ENCODE peak calls at places on chromosomes 6 and 20, in eight cellular contexts. One of them, this sample, is unnamed.

GRCh38 chr6:165049362-165049761 is 260.0 kb downstream of the C6orf118 start:
- DNase-seq in CD8-positive, alpha-beta T cell: no peak
- DNase-seq in cardiac muscle cell: peak
- DNase-seq in retinal pigment epithelial cell: no peak
- DNase-seq in fibroblast of the aortic adventitia: no peak
- DNase-seq in gastrocnemius medialis: no peak
- DNase-seq in neural crest cell: peak
- DNase-seq in heart right ventricle: peak
- DNase-seq in this sample: no peak

GRCh38 chr20:64107736-64108457 is 532 bp upstream of the NPBWR2 start:
- DNase-seq in fibroblast of the aortic adventitia: no peak
- DNase-seq in heart right ventricle: no peak
- DNase-seq in cardiac muscle cell: no peak
- DNase-seq in gastrocnemius medialis: no peak
- DNase-seq in neural crest cell: no peak
- DNase-seq in retinal pigment epithelial cell: no peak
- DNase-seq in CD8-positive, alpha-beta T cell: no peak
- DNase-seq in this sample: no peak

GRCh38 chr6:138377844-138378243 is at the start of gene SMIM28:
- DNase-seq in CD8-positive, alpha-beta T cell: no peak
- DNase-seq in retinal pigment epithelial cell: no peak
- DNase-seq in gastrocnemius medialis: no peak
- DNase-seq in fibroblast of the aortic adventitia: no peak
- DNase-seq in neural crest cell: no peak
- DNase-seq in heart right ventricle: no peak
- DNase-seq in cardiac muscle cell: no peak
- DNase-seq in this sample: no peak

GRCh38 chr6:343960-344815 is 47.4 kb upstream of the IRF4 start:
- DNase-seq in neural crest cell: no peak
- DNase-seq in cardiac muscle cell: no peak
- DNase-seq in gastrocnemius medialis: no peak
- DNase-seq in fibroblast of the aortic adventitia: no peak
- DNase-seq in retinal pigment epithelial cell: no peak
- DNase-seq in CD8-positive, alpha-beta T cell: no peak
- DNase-seq in heart right ventricle: no peak
- DNase-seq in this sample: no peak

GRCh38 chr20:59634435-59635005 is 30.2 kb downstream of the PHACTR3 start:
- DNase-seq in heart right ventricle: no peak
- DNase-seq in neural crest cell: no peak
- DNase-seq in fibroblast of the aortic adventitia: no peak
- DNase-seq in CD8-positive, alpha-beta T cell: no peak
- DNase-seq in gastrocnemius medialis: no peak
- DNase-seq in retinal pigment epithelial cell: no peak
- DNase-seq in cardiac muscle cell: no peak
- DNase-seq in this sample: no peak

GRCh38 chr6:125974214-125974866 is 12.0 kb upstream of the TRMT11 start:
- DNase-seq in CD8-positive, alpha-beta T cell: no peak
- DNase-seq in cardiac muscle cell: peak
- DNase-seq in heart right ventricle: no peak
- DNase-seq in neural crest cell: no peak
- DNase-seq in gastrocnemius medialis: no peak
- DNase-seq in retinal pigment epithelial cell: no peak
- DNase-seq in fibroblast of the aortic adventitia: peak
- DNase-seq in this sample: no peak

GRCh38 chr6:131982740-131983259 is 31.6 kb upstream of the CCN2 start:
- DNase-seq in heart right ventricle: no peak
- DNase-seq in fibroblast of the aortic adventitia: peak
- DNase-seq in retinal pigment epithelial cell: no peak
- DNase-seq in gastrocnemius medialis: no peak
- DNase-seq in cardiac muscle cell: peak
- DNase-seq in CD8-positive, alpha-beta T cell: no peak
- DNase-seq in neural crest cell: no peak
- DNase-seq in this sample: no peak

GRCh38 chr6:786946-787763 is 94.2 kb upstream of the EXOC2 start:
- DNase-seq in heart right ventricle: no peak
- DNase-seq in retinal pigment epithelial cell: no peak
- DNase-seq in neural crest cell: no peak
- DNase-seq in cardiac muscle cell: peak
- DNase-seq in gastrocnemius medialis: no peak
- DNase-seq in CD8-positive, alpha-beta T cell: no peak
- DNase-seq in fibroblast of the aortic adventitia: no peak
- DNase-seq in this sample: peak

GRCh38 chr6:53464942-53465460 is 79.9 kb downstream of the GCLC start:
- DNase-seq in retinal pigment epithelial cell: no peak
- DNase-seq in neural crest cell: no peak
- DNase-seq in fibroblast of the aortic adventitia: no peak
- DNase-seq in CD8-positive, alpha-beta T cell: no peak
- DNase-seq in cardiac muscle cell: peak
- DNase-seq in gastrocnemius medialis: no peak
- DNase-seq in heart right ventricle: no peak
- DNase-seq in this sample: no peak

GRCh38 chr20:50689864-50690263 is 1.5 kb downstream of the RIPOR3 start:
- DNase-seq in retinal pigment epithelial cell: no peak
- DNase-seq in cardiac muscle cell: peak
- DNase-seq in CD8-positive, alpha-beta T cell: no peak
- DNase-seq in gastrocnemius medialis: no peak
- DNase-seq in neural crest cell: no peak
- DNase-seq in fibroblast of the aortic adventitia: peak
- DNase-seq in heart right ventricle: no peak
- DNase-seq in this sample: no peak

GRCh38 chr20:23651117-23651516 is 13.4 kb upstream of the CST3 start:
- DNase-seq in heart right ventricle: no peak
- DNase-seq in fibroblast of the aortic adventitia: no peak
- DNase-seq in neural crest cell: no peak
- DNase-seq in cardiac muscle cell: no peak
- DNase-seq in CD8-positive, alpha-beta T cell: no peak
- DNase-seq in retinal pigment epithelial cell: no peak
- DNase-seq in gastrocnemius medialis: no peak
- DNase-seq in this sample: no peak

GRCh38 chr6:30884521-30885480 is 482 bp downstream of the DDR1 start:
- DNase-seq in heart right ventricle: no peak
- DNase-seq in CD8-positive, alpha-beta T cell: no peak
- DNase-seq in fibroblast of the aortic adventitia: no peak
- DNase-seq in neural crest cell: peak
- DNase-seq in cardiac muscle cell: peak
- DNase-seq in retinal pigment epithelial cell: no peak
- DNase-seq in gastrocnemius medialis: peak
- DNase-seq in this sample: peak

GRCh38 chr6:30163090-30163917 is at the start of gene TRIM15:
- DNase-seq in retinal pigment epithelial cell: no peak
- DNase-seq in cardiac muscle cell: no peak
- DNase-seq in heart right ventricle: no peak
- DNase-seq in fibroblast of the aortic adventitia: no peak
- DNase-seq in CD8-positive, alpha-beta T cell: no peak
- DNase-seq in neural crest cell: no peak
- DNase-seq in gastrocnemius medialis: no peak
- DNase-seq in this sample: no peak

GRCh38 chr20:56515657-56516381 is 8.7 kb upstream of the FAM209A start:
- DNase-seq in retinal pigment epithelial cell: no peak
- DNase-seq in cardiac muscle cell: peak
- DNase-seq in neural crest cell: no peak
- DNase-seq in heart right ventricle: peak
- DNase-seq in gastrocnemius medialis: no peak
- DNase-seq in CD8-positive, alpha-beta T cell: no peak
- DNase-seq in fibroblast of the aortic adventitia: peak
- DNase-seq in this sample: no peak

GRCh38 chr20:45156728-45157127 is 18.0 kb upstream of the PI3 start:
- DNase-seq in neural crest cell: no peak
- DNase-seq in heart right ventricle: no peak
- DNase-seq in retinal pigment epithelial cell: no peak
- DNase-seq in cardiac muscle cell: no peak
- DNase-seq in CD8-positive, alpha-beta T cell: no peak
- DNase-seq in gastrocnemius medialis: no peak
- DNase-seq in fibroblast of the aortic adventitia: no peak
- DNase-seq in this sample: no peak

GRCh38 chr6:152625213-152625612 is 11.9 kb downstream of the SYNE1 start:
- DNase-seq in fibroblast of the aortic adventitia: no peak
- DNase-seq in neural crest cell: no peak
- DNase-seq in heart right ventricle: no peak
- DNase-seq in gastrocnemius medialis: no peak
- DNase-seq in CD8-positive, alpha-beta T cell: no peak
- DNase-seq in retinal pigment epithelial cell: no peak
- DNase-seq in cardiac muscle cell: no peak
- DNase-seq in this sample: no peak

GRCh38 chr20:32522775-32523612 is 62.1 kb downstream of the NOL4L start:
- DNase-seq in CD8-positive, alpha-beta T cell: no peak
- DNase-seq in heart right ventricle: no peak
- DNase-seq in gastrocnemius medialis: no peak
- DNase-seq in neural crest cell: no peak
- DNase-seq in cardiac muscle cell: no peak
- DNase-seq in retinal pigment epithelial cell: no peak
- DNase-seq in fibroblast of the aortic adventitia: no peak
- DNase-seq in this sample: no peak

GRCh38 chr20:6654490-6655247 is 112.8 kb upstream of the BMP2 start:
- DNase-seq in heart right ventricle: no peak
- DNase-seq in cardiac muscle cell: no peak
- DNase-seq in fibroblast of the aortic adventitia: no peak
- DNase-seq in neural crest cell: no peak
- DNase-seq in gastrocnemius medialis: no peak
- DNase-seq in retinal pigment epithelial cell: no peak
- DNase-seq in CD8-positive, alpha-beta T cell: no peak
- DNase-seq in this sample: no peak

GRCh38 chr6:79672631-79673065 is 41.5 kb downstream of the SH3BGRL2 start:
- DNase-seq in neural crest cell: no peak
- DNase-seq in fibroblast of the aortic adventitia: peak
- DNase-seq in gastrocnemius medialis: no peak
- DNase-seq in retinal pigment epithelial cell: no peak
- DNase-seq in cardiac muscle cell: peak
- DNase-seq in CD8-positive, alpha-beta T cell: no peak
- DNase-seq in heart right ventricle: no peak
- DNase-seq in this sample: peak
- TF ChIP-seq CTCF in neural crest cell: peak
- TF ChIP-seq CTCF in fibroblast of the aortic adventitia: peak
- TF ChIP-seq CTCF in gastrocnemius medialis: no peak
- TF ChIP-seq CTCF in retinal pigment epithelial cell: peak
- TF ChIP-seq CTCF in cardiac muscle cell: peak
- TF ChIP-seq CTCF in CD8-positive, alpha-beta T cell: no peak
- TF ChIP-seq CTCF in heart right ventricle: peak
- TF ChIP-seq CTCF in this sample: peak

GRCh38 chr6:154370545-154370944 is 13.9 kb upstream of the IPCEF1 start:
- DNase-seq in retinal pigment epithelial cell: no peak
- DNase-seq in gastrocnemius medialis: no peak
- DNase-seq in CD8-positive, alpha-beta T cell: no peak
- DNase-seq in fibroblast of the aortic adventitia: peak
- DNase-seq in cardiac muscle cell: peak
- DNase-seq in neural crest cell: no peak
- DNase-seq in heart right ventricle: peak
- DNase-seq in this sample: peak
- TF ChIP-seq CTCF in retinal pigment epithelial cell: peak
- TF ChIP-seq CTCF in gastrocnemius medialis: no peak
- TF ChIP-seq CTCF in CD8-positive, alpha-beta T cell: peak
- TF ChIP-seq CTCF in fibroblast of the aortic adventitia: peak
- TF ChIP-seq CTCF in cardiac muscle cell: peak
- TF ChIP-seq CTCF in neural crest cell: peak
- TF ChIP-seq CTCF in heart right ventricle: no peak
- TF ChIP-seq CTCF in this sample: peak

GRCh38 chr6:4791174-4791573 is 15.0 kb downstream of the CDYL start:
- DNase-seq in heart right ventricle: no peak
- DNase-seq in fibroblast of the aortic adventitia: no peak
- DNase-seq in gastrocnemius medialis: no peak
- DNase-seq in neural crest cell: no peak
- DNase-seq in retinal pigment epithelial cell: no peak
- DNase-seq in cardiac muscle cell: no peak
- DNase-seq in CD8-positive, alpha-beta T cell: no peak
- DNase-seq in this sample: no peak

GRCh38 chr6:4790158-4790899 is 14.1 kb downstream of the CDYL start:
- DNase-seq in retinal pigment epithelial cell: no peak
- DNase-seq in neural crest cell: no peak
- DNase-seq in fibroblast of the aortic adventitia: no peak
- DNase-seq in CD8-positive, alpha-beta T cell: no peak
- DNase-seq in heart right ventricle: no peak
- DNase-seq in gastrocnemius medialis: no peak
- DNase-seq in cardiac muscle cell: no peak
- DNase-seq in this sample: no peak

GRCh38 chr6:4786936-4787504 is 10.8 kb downstream of the CDYL start:
- DNase-seq in fibroblast of the aortic adventitia: no peak
- DNase-seq in neural crest cell: no peak
- DNase-seq in retinal pigment epithelial cell: no peak
- DNase-seq in CD8-positive, alpha-beta T cell: no peak
- DNase-seq in heart right ventricle: no peak
- DNase-seq in cardiac muscle cell: no peak
- DNase-seq in gastrocnemius medialis: no peak
- DNase-seq in this sample: no peak

GRCh38 chr6:4788482-4788881 is 12.3 kb downstream of the CDYL start:
- DNase-seq in neural crest cell: no peak
- DNase-seq in fibroblast of the aortic adventitia: no peak
- DNase-seq in retinal pigment epithelial cell: no peak
- DNase-seq in gastrocnemius medialis: no peak
- DNase-seq in CD8-positive, alpha-beta T cell: no peak
- DNase-seq in heart right ventricle: no peak
- DNase-seq in cardiac muscle cell: no peak
- DNase-seq in this sample: no peak

DNA sequence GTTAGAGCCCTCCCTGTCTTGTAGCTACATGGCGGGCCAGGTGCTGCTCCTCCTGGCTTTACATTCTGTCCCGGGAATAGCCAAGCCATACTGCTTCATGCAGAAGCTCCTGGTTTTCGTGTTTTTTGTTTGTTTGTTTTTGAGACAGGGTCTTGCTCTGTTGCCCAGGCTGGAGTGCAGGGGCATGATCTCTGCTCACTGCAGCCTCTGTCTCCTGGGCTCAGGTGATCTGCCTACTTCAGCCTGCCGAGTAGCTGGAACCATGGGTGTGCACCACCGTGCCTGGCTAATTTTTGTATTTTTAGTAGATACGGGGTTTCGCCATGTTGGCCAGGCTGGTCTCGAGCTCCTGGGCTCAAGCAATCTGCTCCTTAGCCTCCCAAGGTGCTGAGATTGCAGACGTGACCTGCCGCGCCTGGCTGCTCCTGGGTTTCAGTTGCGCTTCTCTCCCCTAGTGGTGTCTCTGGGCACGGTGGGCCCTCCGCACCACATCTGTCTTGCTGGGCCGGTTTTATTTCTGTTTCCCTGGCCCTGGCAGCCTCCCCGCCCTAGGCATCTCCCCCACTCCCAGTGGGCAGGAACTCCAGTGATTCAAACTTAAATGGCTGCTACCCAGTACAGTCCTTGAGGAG is 12.9 kb downstream of the CDYL start:
- DNase-seq in heart right ventricle: no peak
- DNase-seq in fibroblast of the aortic adventitia: no peak
- DNase-seq in retinal pigment epithelial cell: no peak
- DNase-seq in cardiac muscle cell: no peak
- DNase-seq in gastrocnemius medialis: no peak
- DNase-seq in CD8-positive, alpha-beta T cell: no peak
- DNase-seq in neural crest cell: no peak
- DNase-seq in this sample: no peak
- TF ChIP-seq CTCF in heart right ventricle: no peak
- TF ChIP-seq CTCF in fibroblast of the aortic adventitia: no peak
- TF ChIP-seq CTCF in retinal pigment epithelial cell: no peak
- TF ChIP-seq CTCF in cardiac muscle cell: no peak
- TF ChIP-seq CTCF in gastrocnemius medialis: no peak
- TF ChIP-seq CTCF in CD8-positive, alpha-beta T cell: no peak
- TF ChIP-seq CTCF in neural crest cell: no peak
- TF ChIP-seq CTCF in this sample: peak

DNA sequence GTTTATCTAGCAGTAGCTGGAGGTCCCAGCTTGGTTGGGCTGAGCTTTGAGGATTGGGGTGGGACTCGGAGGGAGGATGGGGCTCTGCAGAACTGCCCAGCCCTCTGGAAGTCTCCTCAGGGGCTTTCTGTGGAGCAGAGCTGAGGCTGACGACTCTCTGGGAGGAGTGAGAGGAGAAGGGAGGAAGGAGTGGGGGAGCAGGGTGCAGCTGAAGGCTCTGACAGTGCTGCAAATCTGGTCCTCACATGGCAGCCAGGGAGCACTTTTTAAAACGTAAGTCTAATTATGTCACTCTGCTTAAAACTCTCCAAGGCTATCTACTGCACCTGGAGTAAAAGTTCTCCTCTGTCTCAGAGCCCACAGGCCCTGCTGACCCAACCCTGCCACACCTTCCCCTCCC is 32.4 kb downstream of the GRM4 start:
- DNase-seq in gastrocnemius medialis: no peak
- DNase-seq in neural crest cell: no peak
- DNase-seq in retinal pigment epithelial cell: no peak
- DNase-seq in fibroblast of the aortic adventitia: no peak
- DNase-seq in CD8-positive, alpha-beta T cell: no peak
- DNase-seq in heart right ventricle: no peak
- DNase-seq in cardiac muscle cell: no peak
- DNase-seq in this sample: no peak
- TF ChIP-seq CTCF in gastrocnemius medialis: no peak
- TF ChIP-seq CTCF in neural crest cell: no peak
- TF ChIP-seq CTCF in retinal pigment epithelial cell: no peak
- TF ChIP-seq CTCF in fibroblast of the aortic adventitia: no peak
- TF ChIP-seq CTCF in CD8-positive, alpha-beta T cell: no peak
- TF ChIP-seq CTCF in heart right ventricle: no peak
- TF ChIP-seq CTCF in cardiac muscle cell: no peak
- TF ChIP-seq CTCF in this sample: no peak

This sample was measured in GM13977.